ENCODE peak calls at places on chromosomes 5 and 9, in seven cellular contexts. One of them, this sample, is unnamed.

GRCh38 chr9:127447416-127448111 is 3.6 kb downstream of the RPL12 start:
- DNase-seq in LoVo: no peak
- DNase-seq in mesenchymal stem cell: no peak
- DNase-seq in KBM-7: no peak
- DNase-seq in iris pigment epithelial cell: no peak
- DNase-seq in activated CD8-positive, alpha-beta T cell treated with anti-CD3 and anti-CD28 coated beads, Interleukin-2, amount 10 ng/mL, durations not matched to agents 7 days and 5 days: no peak
- DNase-seq in Peyer's patch: peak; percentile 2
- DNase-seq in this sample: no peak

GRCh38 chr9:82247318-82247717 is 258.7 kb downstream of the SPATA31D1 start:
- DNase-seq in LoVo: no peak
- DNase-seq in mesenchymal stem cell: no peak
- DNase-seq in KBM-7: peak; percentile 75
- DNase-seq in iris pigment epithelial cell: no peak
- DNase-seq in activated CD8-positive, alpha-beta T cell treated with anti-CD3 and anti-CD28 coated beads, Interleukin-2, amount 10 ng/mL, durations not matched to agents 7 days and 5 days: no peak
- DNase-seq in Peyer's patch: no peak
- DNase-seq in this sample: no peak

GRCh38 chr5:172932313-172933017 is 26.8 kb upstream of the RPL26L1 start:
- DNase-seq in LoVo: peak; percentile 68
- DNase-seq in mesenchymal stem cell: peak; percentile 67
- DNase-seq in KBM-7: peak; percentile 77
- DNase-seq in iris pigment epithelial cell: peak; percentile 71
- DNase-seq in activated CD8-positive, alpha-beta T cell treated with anti-CD3 and anti-CD28 coated beads, Interleukin-2, amount 10 ng/mL, durations not matched to agents 7 days and 5 days: peak; percentile 76
- DNase-seq in Peyer's patch: peak; percentile 85
- DNase-seq in this sample: peak; percentile 48

GRCh38 chr5:148794729-148795590 is 31.5 kb upstream of the ADRB2 start:
- DNase-seq in LoVo: no peak
- DNase-seq in mesenchymal stem cell: peak; percentile 66
- DNase-seq in KBM-7: peak; percentile 43
- DNase-seq in iris pigment epithelial cell: peak; percentile 79
- DNase-seq in activated CD8-positive, alpha-beta T cell treated with anti-CD3 and anti-CD28 coated beads, Interleukin-2, amount 10 ng/mL, durations not matched to agents 7 days and 5 days: no peak
- DNase-seq in Peyer's patch: no peak
- DNase-seq in this sample: no peak

GRCh38 chr5:141778683-141779082 is 96.7 kb upstream of the ARAP3 start:
- DNase-seq in LoVo: no peak
- DNase-seq in mesenchymal stem cell: no peak
- DNase-seq in KBM-7: no peak
- DNase-seq in iris pigment epithelial cell: no peak
- DNase-seq in activated CD8-positive, alpha-beta T cell treated with anti-CD3 and anti-CD28 coated beads, Interleukin-2, amount 10 ng/mL, durations not matched to agents 7 days and 5 days: no peak
- DNase-seq in Peyer's patch: no peak
- DNase-seq in this sample: no peak

GRCh38 chr5:120366047-120366446 is 98.1 kb upstream of the PRR16 start:
- DNase-seq in LoVo: no peak
- DNase-seq in mesenchymal stem cell: peak; percentile 86
- DNase-seq in KBM-7: no peak
- DNase-seq in iris pigment epithelial cell: peak; percentile 74
- DNase-seq in activated CD8-positive, alpha-beta T cell treated with anti-CD3 and anti-CD28 coated beads, Interleukin-2, amount 10 ng/mL, durations not matched to agents 7 days and 5 days: no peak
- DNase-seq in Peyer's patch: no peak
- DNase-seq in this sample: no peak

GRCh38 chr9:77433675-77434445 is 214.3 kb downstream of the GNA14 start:
- DNase-seq in LoVo: peak; percentile 42
- DNase-seq in mesenchymal stem cell: peak; percentile 69
- DNase-seq in KBM-7: peak; percentile 65
- DNase-seq in iris pigment epithelial cell: peak; percentile 78
- DNase-seq in activated CD8-positive, alpha-beta T cell treated with anti-CD3 and anti-CD28 coated beads, Interleukin-2, amount 10 ng/mL, durations not matched to agents 7 days and 5 days: peak; percentile 67
- DNase-seq in Peyer's patch: peak; percentile 62
- DNase-seq in this sample: no peak

GRCh38 chr5:96706433-96707111 is 44.4 kb downstream of the CAST start:
- DNase-seq in LoVo: no peak
- DNase-seq in mesenchymal stem cell: no peak
- DNase-seq in KBM-7: no peak
- DNase-seq in iris pigment epithelial cell: no peak
- DNase-seq in activated CD8-positive, alpha-beta T cell treated with anti-CD3 and anti-CD28 coated beads, Interleukin-2, amount 10 ng/mL, durations not matched to agents 7 days and 5 days: no peak
- DNase-seq in Peyer's patch: no peak
- DNase-seq in this sample: no peak

GRCh38 chr9:129241725-129242124 is 63.7 kb upstream of the IER5L start:
- DNase-seq in LoVo: no peak
- DNase-seq in mesenchymal stem cell: no peak
- DNase-seq in KBM-7: no peak
- DNase-seq in iris pigment epithelial cell: no peak
- DNase-seq in activated CD8-positive, alpha-beta T cell treated with anti-CD3 and anti-CD28 coated beads, Interleukin-2, amount 10 ng/mL, durations not matched to agents 7 days and 5 days: no peak
- DNase-seq in Peyer's patch: peak; percentile 35
- DNase-seq in this sample: no peak

GRCh38 chr9:4929917-4930316 is 55.2 kb upstream of the JAK2 start:
- DNase-seq in LoVo: no peak
- DNase-seq in mesenchymal stem cell: no peak
- DNase-seq in KBM-7: no peak
- DNase-seq in iris pigment epithelial cell: peak; percentile 38
- DNase-seq in activated CD8-positive, alpha-beta T cell treated with anti-CD3 and anti-CD28 coated beads, Interleukin-2, amount 10 ng/mL, durations not matched to agents 7 days and 5 days: no peak
- DNase-seq in Peyer's patch: no peak
- DNase-seq in this sample: no peak

GRCh38 chr5:150568663-150569062 is 60.7 kb downstream of the NDST1 start:
- DNase-seq in LoVo: no peak
- DNase-seq in mesenchymal stem cell: no peak
- DNase-seq in KBM-7: no peak
- DNase-seq in iris pigment epithelial cell: no peak
- DNase-seq in activated CD8-positive, alpha-beta T cell treated with anti-CD3 and anti-CD28 coated beads, Interleukin-2, amount 10 ng/mL, durations not matched to agents 7 days and 5 days: no peak
- DNase-seq in Peyer's patch: no peak
- DNase-seq in this sample: no peak

GRCh38 chr9:127741831-127742434 is 6.8 kb upstream of the TOR2A start:
- DNase-seq in LoVo: no peak
- DNase-seq in mesenchymal stem cell: peak; percentile 81
- DNase-seq in KBM-7: no peak
- DNase-seq in iris pigment epithelial cell: no peak
- DNase-seq in activated CD8-positive, alpha-beta T cell treated with anti-CD3 and anti-CD28 coated beads, Interleukin-2, amount 10 ng/mL, durations not matched to agents 7 days and 5 days: no peak
- DNase-seq in Peyer's patch: peak; percentile 63
- DNase-seq in this sample: no peak

GRCh38 chr5:115471674-115472073 is 72.9 kb downstream of the FEM1C start:
- DNase-seq in LoVo: no peak
- DNase-seq in mesenchymal stem cell: no peak
- DNase-seq in KBM-7: no peak
- DNase-seq in iris pigment epithelial cell: no peak
- DNase-seq in activated CD8-positive, alpha-beta T cell treated with anti-CD3 and anti-CD28 coated beads, Interleukin-2, amount 10 ng/mL, durations not matched to agents 7 days and 5 days: no peak
- DNase-seq in Peyer's patch: no peak
- DNase-seq in this sample: no peak

GRCh38 chr9:124306098-124306735 is 48.5 kb downstream of the NEK6 start:
- DNase-seq in LoVo: no peak
- DNase-seq in mesenchymal stem cell: peak; percentile 96
- DNase-seq in KBM-7: no peak
- DNase-seq in iris pigment epithelial cell: peak; percentile 95
- DNase-seq in activated CD8-positive, alpha-beta T cell treated with anti-CD3 and anti-CD28 coated beads, Interleukin-2, amount 10 ng/mL, durations not matched to agents 7 days and 5 days: no peak
- DNase-seq in Peyer's patch: no peak
- DNase-seq in this sample: no peak

GRCh38 chr9:137387034-137387890 is 35.7 kb downstream of the EXD3 start:
- DNase-seq in LoVo: no peak
- DNase-seq in mesenchymal stem cell: no peak
- DNase-seq in KBM-7: peak; percentile 50
- DNase-seq in iris pigment epithelial cell: peak; percentile 31
- DNase-seq in activated CD8-positive, alpha-beta T cell treated with anti-CD3 and anti-CD28 coated beads, Interleukin-2, amount 10 ng/mL, durations not matched to agents 7 days and 5 days: peak; percentile 59
- DNase-seq in Peyer's patch: no peak
- DNase-seq in this sample: no peak

GRCh38 chr9:99947395-99947794 is 40.9 kb downstream of the STX17 start:
- DNase-seq in LoVo: no peak
- DNase-seq in mesenchymal stem cell: peak; percentile 23
- DNase-seq in KBM-7: no peak
- DNase-seq in iris pigment epithelial cell: peak; percentile 16
- DNase-seq in activated CD8-positive, alpha-beta T cell treated with anti-CD3 and anti-CD28 coated beads, Interleukin-2, amount 10 ng/mL, durations not matched to agents 7 days and 5 days: no peak
- DNase-seq in Peyer's patch: no peak
- DNase-seq in this sample: no peak

GRCh38 chr9:119092125-119092524 is 277.1 kb downstream of the BRINP1 start:
- DNase-seq in LoVo: no peak
- DNase-seq in mesenchymal stem cell: no peak
- DNase-seq in KBM-7: no peak
- DNase-seq in iris pigment epithelial cell: no peak
- DNase-seq in activated CD8-positive, alpha-beta T cell treated with anti-CD3 and anti-CD28 coated beads, Interleukin-2, amount 10 ng/mL, durations not matched to agents 7 days and 5 days: no peak
- DNase-seq in Peyer's patch: no peak
- DNase-seq in this sample: no peak

GRCh38 chr5:129096382-129096991 is 1.9 kb downstream of the ISOC1 start:
- DNase-seq in LoVo: no peak
- DNase-seq in mesenchymal stem cell: peak; percentile 14
- DNase-seq in KBM-7: no peak
- DNase-seq in iris pigment epithelial cell: no peak
- DNase-seq in activated CD8-positive, alpha-beta T cell treated with anti-CD3 and anti-CD28 coated beads, Interleukin-2, amount 10 ng/mL, durations not matched to agents 7 days and 5 days: no peak
- DNase-seq in Peyer's patch: no peak
- DNase-seq in this sample: no peak

GRCh38 chr5:14269395-14269794 is 126.3 kb downstream of the TRIO start:
- DNase-seq in LoVo: no peak
- DNase-seq in mesenchymal stem cell: no peak
- DNase-seq in KBM-7: no peak
- DNase-seq in iris pigment epithelial cell: no peak
- DNase-seq in activated CD8-positive, alpha-beta T cell treated with anti-CD3 and anti-CD28 coated beads, Interleukin-2, amount 10 ng/mL, durations not matched to agents 7 days and 5 days: no peak
- DNase-seq in Peyer's patch: no peak
- DNase-seq in this sample: no peak

GRCh38 chr5:116076496-116076895 is 8.3 kb upstream of the COMMD10 start:
- DNase-seq in LoVo: no peak
- DNase-seq in mesenchymal stem cell: no peak
- DNase-seq in KBM-7: peak; percentile 78
- DNase-seq in iris pigment epithelial cell: no peak
- DNase-seq in activated CD8-positive, alpha-beta T cell treated with anti-CD3 and anti-CD28 coated beads, Interleukin-2, amount 10 ng/mL, durations not matched to agents 7 days and 5 days: no peak
- DNase-seq in Peyer's patch: no peak
- DNase-seq in this sample: no peak

GRCh38 chr5:17180957-17181723 is 36.3 kb upstream of the BASP1 start:
- DNase-seq in LoVo: no peak
- DNase-seq in mesenchymal stem cell: peak; percentile 98
- DNase-seq in KBM-7: no peak
- DNase-seq in iris pigment epithelial cell: peak; percentile 100
- DNase-seq in activated CD8-positive, alpha-beta T cell treated with anti-CD3 and anti-CD28 coated beads, Interleukin-2, amount 10 ng/mL, durations not matched to agents 7 days and 5 days: no peak
- DNase-seq in Peyer's patch: no peak
- DNase-seq in this sample: peak; percentile 14

GRCh38 chr5:73229271-73229670 is 56.3 kb downstream of the TMEM174 start:
- DNase-seq in LoVo: no peak
- DNase-seq in mesenchymal stem cell: no peak
- DNase-seq in KBM-7: no peak
- DNase-seq in iris pigment epithelial cell: peak; percentile 63
- DNase-seq in activated CD8-positive, alpha-beta T cell treated with anti-CD3 and anti-CD28 coated beads, Interleukin-2, amount 10 ng/mL, durations not matched to agents 7 days and 5 days: no peak
- DNase-seq in Peyer's patch: no peak
- DNase-seq in this sample: no peak

GRCh38 chr5:52262844-52263243 is 524.9 kb upstream of the ITGA1 start:
- DNase-seq in LoVo: no peak
- DNase-seq in mesenchymal stem cell: no peak
- DNase-seq in KBM-7: no peak
- DNase-seq in iris pigment epithelial cell: no peak
- DNase-seq in activated CD8-positive, alpha-beta T cell treated with anti-CD3 and anti-CD28 coated beads, Interleukin-2, amount 10 ng/mL, durations not matched to agents 7 days and 5 days: no peak
- DNase-seq in Peyer's patch: no peak
- DNase-seq in this sample: no peak

GRCh38 chr9:21102311-21102710 is 24.6 kb upstream of the IFNB1 start:
- DNase-seq in LoVo: no peak
- DNase-seq in mesenchymal stem cell: peak; percentile 31
- DNase-seq in KBM-7: no peak
- DNase-seq in iris pigment epithelial cell: peak; percentile 36
- DNase-seq in activated CD8-positive, alpha-beta T cell treated with anti-CD3 and anti-CD28 coated beads, Interleukin-2, amount 10 ng/mL, durations not matched to agents 7 days and 5 days: no peak
- DNase-seq in Peyer's patch: no peak
- DNase-seq in this sample: no peak

GRCh38 chr5:143277536-143277935 is 126.0 kb downstream of the NR3C1 start:
- DNase-seq in LoVo: no peak
- DNase-seq in mesenchymal stem cell: no peak
- DNase-seq in KBM-7: no peak
- DNase-seq in iris pigment epithelial cell: no peak
- DNase-seq in activated CD8-positive, alpha-beta T cell treated with anti-CD3 and anti-CD28 coated beads, Interleukin-2, amount 10 ng/mL, durations not matched to agents 7 days and 5 days: no peak
- DNase-seq in Peyer's patch: no peak
- DNase-seq in this sample: no peak

GRCh38 chr5:58185397-58186195 is 274.3 kb downstream of the PLK2 start:
- DNase-seq in LoVo: no peak
- DNase-seq in mesenchymal stem cell: no peak
- DNase-seq in KBM-7: no peak
- DNase-seq in iris pigment epithelial cell: peak; percentile 78
- DNase-seq in activated CD8-positive, alpha-beta T cell treated with anti-CD3 and anti-CD28 coated beads, Interleukin-2, amount 10 ng/mL, durations not matched to agents 7 days and 5 days: no peak
- DNase-seq in Peyer's patch: no peak
- DNase-seq in this sample: no peak

GRCh38 chr9:12702160-12702758 is 9.1 kb downstream of the TYRP1 start:
- DNase-seq in LoVo: peak; percentile 57
- DNase-seq in mesenchymal stem cell: peak; percentile 87
- DNase-seq in KBM-7: peak; percentile 43
- DNase-seq in iris pigment epithelial cell: peak; percentile 65
- DNase-seq in activated CD8-positive, alpha-beta T cell treated with anti-CD3 and anti-CD28 coated beads, Interleukin-2, amount 10 ng/mL, durations not matched to agents 7 days and 5 days: no peak
- DNase-seq in Peyer's patch: peak; percentile 37
- DNase-seq in this sample: no peak

GRCh38 chr5:16957305-16958165 is 21.4 kb upstream of the MYO10 start:
- DNase-seq in LoVo: no peak
- DNase-seq in mesenchymal stem cell: peak; percentile 86
- DNase-seq in KBM-7: no peak
- DNase-seq in iris pigment epithelial cell: peak; percentile 96
- DNase-seq in activated CD8-positive, alpha-beta T cell treated with anti-CD3 and anti-CD28 coated beads, Interleukin-2, amount 10 ng/mL, durations not matched to agents 7 days and 5 days: no peak
- DNase-seq in Peyer's patch: no peak
- DNase-seq in this sample: no peak

GRCh38 chr5:153516503-153516902 is 26.0 kb downstream of the GRIA1 start:
- DNase-seq in LoVo: no peak
- DNase-seq in mesenchymal stem cell: no peak
- DNase-seq in KBM-7: no peak
- DNase-seq in iris pigment epithelial cell: no peak
- DNase-seq in activated CD8-positive, alpha-beta T cell treated with anti-CD3 and anti-CD28 coated beads, Interleukin-2, amount 10 ng/mL, durations not matched to agents 7 days and 5 days: no peak
- DNase-seq in Peyer's patch: no peak
- DNase-seq in this sample: no peak

GRCh38 chr5:137633896-137634295 is 102.0 kb downstream of the KLHL3 start:
- DNase-seq in LoVo: no peak
- DNase-seq in mesenchymal stem cell: no peak
- DNase-seq in KBM-7: no peak
- DNase-seq in iris pigment epithelial cell: no peak
- DNase-seq in activated CD8-positive, alpha-beta T cell treated with anti-CD3 and anti-CD28 coated beads, Interleukin-2, amount 10 ng/mL, durations not matched to agents 7 days and 5 days: peak; percentile 12
- DNase-seq in Peyer's patch: no peak
- DNase-seq in this sample: no peak

GRCh38 chr9:29213374-29214161 is 1640.3 kb upstream of the C9orf72 start:
- DNase-seq in LoVo: no peak
- DNase-seq in mesenchymal stem cell: peak; percentile 57
- DNase-seq in KBM-7: peak; percentile 89
- DNase-seq in iris pigment epithelial cell: no peak
- DNase-seq in activated CD8-positive, alpha-beta T cell treated with anti-CD3 and anti-CD28 coated beads, Interleukin-2, amount 10 ng/mL, durations not matched to agents 7 days and 5 days: no peak
- DNase-seq in Peyer's patch: peak; percentile 34
- DNase-seq in this sample: no peak

GRCh38 chr5:23507278-23507685 is at the start of gene PRDM9:
- DNase-seq in LoVo: no peak
- DNase-seq in mesenchymal stem cell: peak; percentile 79
- DNase-seq in KBM-7: no peak
- DNase-seq in iris pigment epithelial cell: peak; percentile 6
- DNase-seq in activated CD8-positive, alpha-beta T cell treated with anti-CD3 and anti-CD28 coated beads, Interleukin-2, amount 10 ng/mL, durations not matched to agents 7 days and 5 days: no peak
- DNase-seq in Peyer's patch: no peak
- DNase-seq in this sample: no peak

GRCh38 chr9:114538241-114538640 is 33.0 kb upstream of the WHRN start:
- DNase-seq in LoVo: peak; percentile 14
- DNase-seq in mesenchymal stem cell: no peak
- DNase-seq in KBM-7: peak; percentile 25
- DNase-seq in iris pigment epithelial cell: no peak
- DNase-seq in activated CD8-positive, alpha-beta T cell treated with anti-CD3 and anti-CD28 coated beads, Interleukin-2, amount 10 ng/mL, durations not matched to agents 7 days and 5 days: peak; percentile 45
- DNase-seq in Peyer's patch: peak; percentile 77
- DNase-seq in this sample: no peak

GRCh38 chr5:132979367-132979935 is 16.0 kb upstream of the AFF4 start:
- DNase-seq in LoVo: no peak
- DNase-seq in mesenchymal stem cell: peak; percentile 34
- DNase-seq in KBM-7: peak; percentile 28
- DNase-seq in iris pigment epithelial cell: peak; percentile 66
- DNase-seq in activated CD8-positive, alpha-beta T cell treated with anti-CD3 and anti-CD28 coated beads, Interleukin-2, amount 10 ng/mL, durations not matched to agents 7 days and 5 days: no peak
- DNase-seq in Peyer's patch: no peak
- DNase-seq in this sample: no peak

GRCh38 chr5:120388016-120388781 is 75.9 kb upstream of the PRR16 start:
- DNase-seq in LoVo: peak; percentile 13
- DNase-seq in mesenchymal stem cell: peak; percentile 94
- DNase-seq in KBM-7: peak; percentile 81
- DNase-seq in iris pigment epithelial cell: peak; percentile 96
- DNase-seq in activated CD8-positive, alpha-beta T cell treated with anti-CD3 and anti-CD28 coated beads, Interleukin-2, amount 10 ng/mL, durations not matched to agents 7 days and 5 days: no peak
- DNase-seq in Peyer's patch: no peak
- DNase-seq in this sample: no peak

GRCh38 chr9:133428579-133429215 is 6.5 kb downstream of the ADAMTS13 start:
- DNase-seq in LoVo: no peak
- DNase-seq in mesenchymal stem cell: peak; percentile 14
- DNase-seq in KBM-7: no peak
- DNase-seq in iris pigment epithelial cell: no peak
- DNase-seq in activated CD8-positive, alpha-beta T cell treated with anti-CD3 and anti-CD28 coated beads, Interleukin-2, amount 10 ng/mL, durations not matched to agents 7 days and 5 days: no peak
- DNase-seq in Peyer's patch: no peak
- DNase-seq in this sample: no peak

This sample was measured in stimulated activated CD8-positive, alpha-beta memory T cell treated with anti-CD3 and anti-CD28 coated beads, Interleukin-15, amount 100 ng/mL, for 48 hours.